ENCODE peak calls at places on chromosomes 13 and 19, in five cellular contexts. L, R, B, O and D are unnamed samples.

GRCh38 chr19:5947435-5947834 is 30.5 kb downstream of the RANBP3 start:
- DNase-seq in O (no peak), L (no peak), B (no peak), R (no peak), D (no peak)

GRCh38 chr13:91375119-91375729 is 23.2 kb upstream of the GPC5 start:
- DNase-seq in B (no peak), L (peak; percentile 78), R (no peak), O (no peak), D (no peak)

GRCh38 chr19:55437410-55437809 is 5.7 kb downstream of the SHISA7 start:
- DNase-seq in O (no peak), R (no peak), B (peak; percentile 46), L (peak; percentile 83), D (peak; percentile 40)

GRCh38 chr13:30338331-30338851 is 31.0 kb upstream of the KATNAL1 start:
- DNase-seq in B (no peak), L (no peak), R (no peak), O (no peak), D (peak; percentile 74)

GRCh38 chr13:100506154-100506553 is 82.4 kb downstream of the GGACT start:
- DNase-seq in O (no peak), L (no peak), R (no peak), B (no peak), D (no peak)

GRCh38 chr19:17041994-17042393 is 15.4 kb upstream of the CPAMD8 start:
- DNase-seq in R (no peak), L (no peak), B (no peak), O (no peak), D (no peak)

GRCh38 chr13:78976696-78977095 is 317.7 kb upstream of the OBI1 start:
- DNase-seq in B (no peak), O (no peak), L (no peak), R (no peak), D (no peak)

GRCh38 chr19:45032421-45032820 is 6.4 kb upstream of the CLASRP start:
- DNase-seq in R (no peak), O (no peak), B (no peak), L (no peak), D (no peak)

GRCh38 chr19:4042731-4043082 is 24.0 kb downstream of the ZBTB7A start:
- DNase-seq in B (no peak), O (no peak), R (no peak), L (no peak), D (no peak)

GRCh38 chr13:40910324-40911050 is 108.6 kb downstream of the ELF1 start:
- DNase-seq in R (no peak), O (peak; percentile 21), L (no peak), B (peak; percentile 21), D (no peak)

GRCh38 chr13:101614491-101614890 is 162.0 kb downstream of the ITGBL1 start:
- DNase-seq in R (no peak), O (no peak), L (no peak), B (no peak), D (no peak)

GRCh38 chr13:40456397-40456958 is 210.0 kb downstream of the FOXO1 start:
- DNase-seq in B (no peak), O (no peak), L (no peak), R (no peak), D (no peak)

GRCh38 chr19:43950834-43951626 is at the start of gene ZNF221:
- DNase-seq in O (peak; percentile 79), L (peak; percentile 88), R (peak; percentile 87), B (peak; percentile 91), D (peak; percentile 95)

GRCh38 chr13:111336666-111337065 is 16.2 kb downstream of the TEX29 start:
- DNase-seq in O (no peak), B (no peak), R (no peak), L (no peak), D (no peak)

GRCh38 chr19:31772915-31773314 is 423.7 kb upstream of the TSHZ3 start:
- DNase-seq in L (no peak), R (peak; percentile 5), B (no peak), O (no peak), D (no peak)

GRCh38 chr13:52127378-52127777 is 1.5 kb downstream of the NEK5 start:
- DNase-seq in R (no peak), O (no peak), B (no peak), L (peak; percentile 9), D (no peak)

GRCh38 chr13:45870232-45870631 is 18.7 kb upstream of the SIAH3 start:
- DNase-seq in L (no peak), R (no peak), O (no peak), B (no peak), D (no peak)

GRCh38 chr19:35117017-35117570 is 1.5 kb downstream of the FXYD3 start:
- DNase-seq in R (no peak), L (no peak), B (no peak), O (no peak), D (no peak)

GRCh38 chr13:73268306-73268705 is 209.5 kb downstream of the KLF5 start:
- DNase-seq in B (no peak), O (no peak), L (no peak), R (no peak), D (no peak)

GRCh38 chr13:27658569-27658968 is 36.9 kb downstream of the POLR1D start:
- DNase-seq in B (no peak), O (no peak), L (no peak), R (no peak), D (no peak)

GRCh38 chr19:47124937-47125668 is 5.5 kb upstream of the SAE1 start:
- DNase-seq in R (no peak), L (peak; percentile 68), O (no peak), B (peak; percentile 78), D (peak; percentile 85)

GRCh38 chr13:97284558-97284957 is 62.4 kb downstream of the MBNL2 start:
- DNase-seq in R (no peak), O (no peak), L (no peak), B (no peak), D (no peak)

GRCh38 chr13:37869756-37870488 is at the start of gene TRPC4:
- DNase-seq in L (peak; percentile 6), R (no peak), B (peak; percentile 12), O (no peak), D (no peak)

GRCh38 chr13:112693831-112694497 is 4.1 kb downstream of the ATP11A start:
- DNase-seq in B (no peak), L (no peak), R (no peak), O (no peak), D (no peak)

GRCh38 chr13:73803997-73804396 is 330.2 kb downstream of the KLF12 start:
- DNase-seq in O (no peak), L (no peak), R (no peak), B (no peak), D (no peak)

GRCh38 chr13:73781384-73781783 is 352.8 kb downstream of the KLF12 start:
- DNase-seq in O (no peak), B (no peak), R (no peak), L (no peak), D (no peak)

GRCh38 chr13:57611956-57612355 is 19.6 kb upstream of the PCDH17 start:
- DNase-seq in R (no peak), L (no peak), B (no peak), O (peak; percentile 17), D (no peak)

GRCh38 chr13:84607614-84608013 is 725.3 kb upstream of the SLITRK1 start:
- DNase-seq in O (no peak), R (no peak), L (no peak), B (no peak), D (no peak)

GRCh38 chr19:3808420-3809143 is 22.4 kb upstream of the MATK start:
- DNase-seq in O (no peak), L (no peak), R (no peak), B (no peak), D (no peak)

GRCh38 chr13:31361673-31362072 is 161.9 kb downstream of the B3GLCT start:
- DNase-seq in B (no peak), L (no peak), O (no peak), R (no peak), D (no peak)

GRCh38 chr13:69474286-69474685 is 633.3 kb upstream of the ATXN8OS start:
- DNase-seq in R (no peak), O (no peak), L (no peak), B (no peak), D (no peak)

GRCh38 chr13:25778808-25779207 is 273.0 kb downstream of the SHISA2 start:
- DNase-seq in B (no peak), O (no peak), L (no peak), R (no peak), D (no peak)

GRCh38 chr19:8827277-8827676 is 4.8 kb downstream of the ZNF558 start:
- DNase-seq in O (no peak), B (no peak), L (no peak), R (no peak), D (no peak)

GRCh38 chr19:8832132-8833021 is at the start of the genes MBD3L1 and ZNF558:
- DNase-seq in R (peak; percentile 86), L (peak; percentile 99), B (peak; percentile 80), O (peak; percentile 40), D (peak; percentile 93)

GRCh38 chr19:8831832-8832131 is 322 bp downstream of the ZNF558 start:
- DNase-seq in B (no peak), L (no peak), O (no peak), R (no peak), D (no peak)

GRCh38 chr19:8835446-8835845 is 3.3 kb downstream of the MBD3L1 start:
- DNase-seq in L (no peak), O (no peak), R (no peak), B (no peak), D (no peak)

DNA sequence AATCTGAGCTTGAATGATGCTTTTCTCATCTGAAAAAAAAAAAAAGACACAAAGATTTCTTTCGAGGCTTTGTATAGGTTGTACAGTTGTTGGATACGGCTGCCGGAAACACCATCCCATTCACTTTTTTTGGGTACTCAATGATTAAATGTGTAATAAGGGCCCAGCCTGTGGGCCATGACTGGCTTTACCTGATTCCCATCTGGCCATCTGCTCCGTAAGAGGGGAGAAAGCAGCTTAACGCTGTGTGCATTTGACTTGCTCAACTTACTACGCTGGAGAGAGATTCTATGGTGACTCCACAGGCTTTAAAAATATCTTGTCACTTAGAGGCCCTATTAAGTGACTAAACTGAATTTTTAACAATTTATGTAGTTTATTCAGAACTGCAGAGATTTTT is 731 bp downstream of the ZNF558 start:
- DNase-seq in R (no peak), B (no peak), L (no peak), O (no peak), D (no peak)
- H3K4me3 ChIP-seq in R (peak overlapping the region; percentile 77), B (peak overlapping the region; percentile 59), L (peak overlapping the region; percentile 66), O (peak overlapping the region; percentile 60), D (peak overlapping the region; percentile 58)

GRCh38 chr19:39659791-39660190 is 4.1 kb downstream of the LGALS16 start:
- DNase-seq in B (no peak), O (no peak), R (no peak), L (no peak), D (no peak)

GRCh38 chr19:39660661-39661060 is 4.9 kb downstream of the LGALS16 start:
- DNase-seq in O (no peak), R (no peak), L (no peak), B (no peak), D (no peak)

GRCh38 chr19:39655613-39656012 is at the start of gene LGALS16:
- DNase-seq in O (no peak), L (no peak), R (no peak), B (no peak), D (no peak)

GRCh38 chr19:39661565-39661964 is 5.9 kb downstream of the LGALS16 start:
- DNase-seq in O (no peak), L (no peak), B (no peak), R (no peak), D (no peak)
- TF ChIP-seq JUND in O (no peak), L (no peak), B (no peak), R (no peak), D (no peak)

GRCh38 chr13:44307255-44307654 is 66.4 kb upstream of the SERP2 start:
- DNase-seq in R (no peak), O (no peak), B (no peak), L (no peak), D (peak; percentile 7)
- H3K4me3 ChIP-seq in R (no peak overlapping the region), O (no peak overlapping the region), B (no peak overlapping the region), L (no peak overlapping the region), D (no peak overlapping the region)

GRCh38 chr19:41921280-41922219 is 6.7 kb downstream of the ERFL start:
- DNase-seq in R (no peak), B (no peak), O (no peak), L (no peak), D (no peak)
- TF ChIP-seq JUND in R (no peak), B (no peak), O (no peak), L (no peak), D (no peak)